ENCODE peak calls at places on chromosomes 12 and 14, in four cellular contexts. N is RPMI7951, G is colonic mucosa, H is Kasumi-1. E is an unnamed sample.

GRCh38 chr14:45742187-45742586 is 489.2 kb upstream of the MIS18BP1 start:
- DNase-seq in N (no peak), H (no peak), G (no peak), E (no peak)

GRCh38 chr14:37610945-37611523 is 15.6 kb downstream of the TTC6 start:
- DNase-seq in N (no peak), H (no peak), G (no peak), E (no peak)

GRCh38 chr12:16112626-16113560 is 164.6 kb downstream of the SLC15A5 start:
- DNase-seq in G (no peak), H (no peak), N (no peak), E (no peak)

GRCh38 chr12:79927772-79928474 is 7.0 kb downstream of the PPP1R12A start:
- DNase-seq in N (peak; percentile 14), H (peak; percentile 78), G (no peak), E (peak; percentile 40)

GRCh38 chr14:97887690-97888089 is 1090.5 kb downstream of the VRK1 start:
- DNase-seq in H (no peak), G (no peak), N (no peak), E (no peak)

GRCh38 chr12:59087077-59087673 is 166.9 kb upstream of the LRIG3 start:
- DNase-seq in H (no peak), N (no peak), G (peak; percentile 38), E (peak; percentile 28)

GRCh38 chr14:26125039-26125438 is 472.8 kb downstream of the NOVA1 start:
- DNase-seq in G (no peak), N (no peak), H (no peak), E (no peak)

GRCh38 chr12:104604070-104604994 is 147.6 kb downstream of the CHST11 start:
- DNase-seq in N (peak; percentile 97), G (peak; percentile 35), H (peak; percentile 98), E (peak; percentile 62)

GRCh38 chr14:72738181-72738611 is 155.7 kb downstream of the DPF3 start:
- DNase-seq in G (peak; percentile 3), N (peak; percentile 74), H (no peak), E (peak; percentile 61)

GRCh38 chr12:27344760-27345159 is 12.1 kb downstream of the BMAL2 start:
- DNase-seq in N (no peak), G (no peak), H (no peak), E (peak; percentile 19)

GRCh38 chr12:131616316-131617098 is 94.4 kb upstream of the SFSWAP start:
- DNase-seq in N (no peak), G (no peak), H (no peak), E (no peak)

GRCh38 chr12:54431911-54432814 is 13.1 kb upstream of the ITGA5 start:
- DNase-seq in N (peak; percentile 88), H (no peak), G (peak; percentile 55), E (peak; percentile 83)

GRCh38 chr12:96294831-96295230 is 100.7 kb downstream of the ELK3 start:
- DNase-seq in N (peak; percentile 17), G (no peak), H (no peak), E (no peak)

GRCh38 chr12:3203713-3204112 is 126.5 kb downstream of the TSPAN9 start:
- DNase-seq in H (no peak), G (no peak), N (no peak), E (peak; percentile 65)

GRCh38 chr12:25276199-25276937 is 25.6 kb upstream of the KRAS start:
- DNase-seq in G (peak; percentile 69), H (peak; percentile 26), N (peak; percentile 86), E (peak; percentile 66)

GRCh38 chr12:29278673-29279420 is 102.1 kb downstream of the ERGIC2 start:
- DNase-seq in N (no peak), G (no peak), H (no peak), E (peak; percentile 6)

GRCh38 chr12:102371177-102371576 is 109.2 kb downstream of the IGF1 start:
- DNase-seq in H (no peak), N (no peak), G (no peak), E (no peak)

GRCh38 chr14:58560208-58560607 is 77.6 kb upstream of the DACT1 start:
- DNase-seq in G (no peak), H (peak; percentile 36), N (peak; percentile 36), E (no peak)

GRCh38 chr14:39266871-39267591 is 33.3 kb downstream of the MIA2 start:
- DNase-seq in H (peak; percentile 82), G (peak; percentile 89), N (peak; percentile 86), E (peak; percentile 91)

GRCh38 chr14:82354126-82354525 is 820.5 kb upstream of the SEL1L start:
- DNase-seq in H (no peak), N (no peak), G (no peak), E (no peak)

GRCh38 chr14:94796278-94796677 is 26.4 kb upstream of the GSC start:
- DNase-seq in H (no peak), N (no peak), G (no peak), E (no peak)

GRCh38 chr14:77598366-77599050 is 17.9 kb downstream of the SPTLC2 start:
- DNase-seq in H (no peak), G (peak; percentile 52), N (no peak), E (no peak)

GRCh38 chr12:75289678-75290200 is 40.4 kb downstream of the CAPS2 start:
- DNase-seq in H (peak; percentile 19), N (peak; percentile 2), G (no peak), E (peak; percentile 13)

GRCh38 chr12:94147991-94148840 is at the start of gene PLXNC1:
- DNase-seq in H (peak; percentile 28), G (peak; percentile 70), N (peak; percentile 12), E (no peak)

GRCh38 chr12:6613015-6613775 is 6.0 kb upstream of the CHD4 start:
- DNase-seq in G (peak; percentile 83), N (peak; percentile 89), H (peak; percentile 90), E (peak; percentile 83)

GRCh38 chr12:72570601-72571000 is 298.4 kb downstream of the TRHDE start:
- DNase-seq in H (no peak), G (no peak), N (no peak), E (no peak)

GRCh38 chr12:23669691-23670090 is 279.8 kb downstream of the SOX5 start:
- DNase-seq in N (no peak), G (no peak), H (no peak), E (no peak)

GRCh38 chr14:79809849-79810612 is 401.3 kb downstream of the DIO2 start:
- DNase-seq in H (peak; percentile 42), G (no peak), N (no peak), E (peak; percentile 9)

GRCh38 chr14:32565256-32565655 is 236.2 kb downstream of the AKAP6 start:
- DNase-seq in N (peak; percentile 8), G (no peak), H (no peak), E (peak; percentile 29)

GRCh38 chr14:88551936-88552565 is 2.8 kb downstream of the PTPN21 start:
- DNase-seq in G (no peak), N (peak; percentile 22), H (no peak), E (peak; percentile 35)

GRCh38 chr14:61609143-61609851 is 86.0 kb upstream of the HIF1A start:
- DNase-seq in H (no peak), N (peak; percentile 94), G (no peak), E (peak; percentile 82)